ENCODE peak calls at places on chromosomes 3 and 15, in eight cellular contexts. Y, S, I, U, Z, F, K and D are unnamed samples.

GRCh38 chr3:105715372-105715771 is 153.4 kb downstream of the CBLB start:
- DNase-seq in U (no peak), F (no peak), I (no peak), S (peak; percentile 94), Z (no peak), K (no peak), Y (no peak), D (no peak)

GRCh38 chr3:80230954-80231353 is 463.2 kb upstream of the ROBO1 start:
- DNase-seq in F (no peak), I (no peak), U (no peak), Y (no peak), K (no peak), S (no peak), Z (no peak), D (no peak)

GRCh38 chr3:62718515-62719320 is 156.5 kb downstream of the CADPS start:
- DNase-seq in I (no peak), Z (no peak), U (no peak), F (no peak), Y (no peak), S (no peak), K (peak; percentile 36), D (no peak)

GRCh38 chr3:87503901-87504498 is 227.6 kb upstream of the POU1F1 start:
- DNase-seq in Y (peak; percentile 66), S (peak; percentile 87), Z (peak; percentile 20), I (peak; percentile 54), U (no peak), F (no peak), K (peak; percentile 71), D (peak; percentile 2)

GRCh38 chr15:69480932-69481331 is 28.3 kb downstream of the RPLP1 start:
- DNase-seq in U (no peak), I (no peak), Z (no peak), Y (no peak), F (no peak), K (no peak), S (no peak), D (no peak)

GRCh38 chr3:4438296-4438695 is 28.8 kb downstream of the SUMF1 start:
- DNase-seq in I (no peak), S (no peak), F (no peak), Y (no peak), Z (no peak), K (no peak), U (no peak), D (no peak)

GRCh38 chr3:181265750-181266333 is 276.3 kb upstream of the DNAJC19 start:
- DNase-seq in Y (no peak), K (no peak), F (no peak), S (peak; percentile 35), U (no peak), I (no peak), Z (no peak), D (no peak)

GRCh38 chr3:39013289-39013688 is 38.5 kb downstream of the SCN11A start:
- DNase-seq in U (no peak), K (no peak), F (no peak), Y (no peak), I (no peak), S (peak; percentile 59), Z (no peak), D (no peak)

GRCh38 chr3:16477501-16477900 is 36.0 kb downstream of the RFTN1 start:
- DNase-seq in F (no peak), K (no peak), Y (no peak), U (no peak), I (no peak), Z (no peak), S (peak; percentile 52), D (no peak)

GRCh38 chr15:47301481-47301880 is 415.8 kb upstream of the SEMA6D start:
- DNase-seq in K (peak; percentile 74), I (no peak), U (no peak), Y (no peak), F (no peak), Z (no peak), S (no peak), D (no peak)

GRCh38 chr15:78130012-78130353 is 1.3 kb downstream of the CIB2 start:
- DNase-seq in Z (no peak), Y (no peak), U (no peak), I (no peak), K (no peak), S (no peak), F (no peak), D (no peak)

GRCh38 chr3:113238503-113238902 is 27.1 kb downstream of the BOC start:
- DNase-seq in K (no peak), Y (no peak), Z (no peak), U (no peak), I (no peak), S (no peak), F (no peak), D (no peak)

GRCh38 chr15:84886211-84886983 is 1.9 kb downstream of the SLC28A1 start:
- DNase-seq in Z (no peak), Y (no peak), I (no peak), K (no peak), U (no peak), F (no peak), S (no peak), D (no peak)

GRCh38 chr15:58241872-58242271 is 103.7 kb downstream of the AQP9 start:
- DNase-seq in U (peak; percentile 49), Z (no peak), Y (no peak), F (no peak), S (peak; percentile 35), I (no peak), K (peak; percentile 48), D (no peak)

GRCh38 chr3:43153189-43154083 is 47.6 kb upstream of the POMGNT2 start:
- DNase-seq in Z (no peak), F (no peak), S (no peak), U (no peak), I (no peak), Y (no peak), K (no peak), D (no peak)

GRCh38 chr3:46442591-46443530 is 21.8 kb downstream of the LTF start:
- DNase-seq in U (no peak), Y (peak; percentile 76), I (no peak), S (no peak), Z (no peak), F (peak; percentile 10), K (peak; percentile 69), D (no peak)

GRCh38 chr3:14658978-14659377 is 7.4 kb downstream of the CCDC174 start:
- DNase-seq in Y (no peak), I (no peak), Z (no peak), F (no peak), K (no peak), U (no peak), S (no peak), D (no peak)

GRCh38 chr15:74326759-74327158 is 40.7 kb downstream of the CYP11A1 start:
- DNase-seq in U (no peak), Z (no peak), I (no peak), K (no peak), S (peak; percentile 70), Y (no peak), F (no peak), D (no peak)